ENCODE peak calls at places on chromosomes 13 and 19, in eight cellular contexts. O is OCI-LY7, U is hepatocyte, E is neural progenitor cell, G is GM23338, H is GM23248, F is MM.1S, T is SK-N-SH. P is an unnamed sample.
A peak's percentile ranks its signal among the peaks of the same experiment; 100 is the strongest.

GRCh38 chr19:41850381-41850780 is 5.5 kb downstream of the DMRTC2 start:
- DNase-seq in O (no peak), F (no peak), H (no peak), G (no peak), T (no peak), U (no peak), E (no peak), P (no peak)

GRCh38 chr19:36258028-36258875 is 43.3 kb downstream of the ZNF146 start:
- DNase-seq in H (no peak), F (no peak), T (peak; percentile 14), E (no peak), U (no peak), G (no peak), O (no peak), P (no peak)

GRCh38 chr13:50685491-50685890 is 158.0 kb downstream of the DLEU7 start:
- DNase-seq in U (no peak), T (no peak), H (peak; percentile 40), G (peak; percentile 44), F (no peak), E (peak; percentile 58), O (no peak), P (peak; percentile 30)

GRCh38 chr19:13963603-13964105 is 11.3 kb downstream of the DCAF15 start:
- DNase-seq in U (peak; percentile 2), F (no peak), O (no peak), E (no peak), G (peak; percentile 82), T (no peak), H (no peak), P (no peak)

GRCh38 chr19:32018014-32018413 is 327.4 kb upstream of the ZNF507 start:
- DNase-seq in O (no peak), H (peak; percentile 85), G (no peak), E (no peak), T (no peak), U (peak; percentile 49), F (no peak), P (no peak)

GRCh38 chr13:34207334-34207733 is 389.4 kb downstream of the RFC3 start:
- DNase-seq in U (peak; percentile 43), H (peak; percentile 91), G (no peak), E (no peak), T (no peak), F (no peak), O (no peak), P (peak; percentile 69)

GRCh38 chr19:11612816-11613511 is 15.7 kb downstream of the ZNF627 start:
- DNase-seq in E (no peak), U (no peak), T (no peak), H (peak; percentile 38), G (peak; percentile 75), O (peak; percentile 20), F (no peak), P (no peak)

GRCh38 chr13:101545521-101545920 is 93.0 kb downstream of the ITGBL1 start:
- DNase-seq in H (peak; percentile 46), T (no peak), O (no peak), G (no peak), E (no peak), F (no peak), U (no peak), P (peak; percentile 46)

GRCh38 chr13:52776726-52777125 is 37.1 kb upstream of the CNMD start:
- DNase-seq in O (no peak), E (no peak), G (peak; percentile 24), U (no peak), H (no peak), T (no peak), F (no peak), P (no peak)

GRCh38 chr13:38657191-38657590 is 29.7 kb upstream of the FREM2 start:
- DNase-seq in O (no peak), F (no peak), G (no peak), H (peak; percentile 65), E (no peak), U (no peak), T (no peak), P (peak; percentile 11)

GRCh38 chr19:27860309-27860934 is 1352.5 kb downstream of the UQCRFS1 start:
- DNase-seq in F (peak; percentile 54), H (no peak), U (no peak), G (no peak), T (no peak), O (no peak), E (no peak), P (no peak)

GRCh38 chr13:110575322-110576069 is 14.0 kb upstream of the RAB20 start:
- DNase-seq in U (no peak), T (peak; percentile 44), E (peak; percentile 18), H (peak; percentile 39), O (no peak), F (no peak), G (no peak), P (no peak)

GRCh38 chr13:66981912-66982311 is 248.2 kb downstream of the PCDH9 start:
- DNase-seq in G (no peak), U (no peak), H (no peak), E (no peak), O (no peak), F (no peak), T (no peak), P (no peak)

GRCh38 chr19:4172861-4173473 is 9.4 kb downstream of the SIRT6 start:
- DNase-seq in O (no peak), G (peak; percentile 90), T (peak; percentile 84), F (peak; percentile 49), U (peak; percentile 88), H (peak; percentile 69), E (peak; percentile 92), P (peak; percentile 24)

GRCh38 chr13:97308735-97309429 is 86.7 kb downstream of the MBNL2 start:
- DNase-seq in O (no peak), F (no peak), H (peak; percentile 38), T (no peak), G (no peak), E (no peak), U (no peak), P (peak; percentile 44)

GRCh38 chr13:95707442-95708389 is 30.8 kb downstream of the DNAJC3 start:
- DNase-seq in F (peak; percentile 5), H (no peak), G (no peak), O (no peak), T (no peak), U (no peak), E (no peak), P (no peak)

GRCh38 chr13:75685239-75685697 is 49.1 kb downstream of the LMO7 start:
- DNase-seq in U (no peak), T (no peak), G (peak; percentile 57), O (no peak), H (peak; percentile 92), E (peak; percentile 49), F (no peak), P (peak; percentile 71)

GRCh38 chr13:110758195-110758594 is 44.7 kb downstream of the ING1 start:
- DNase-seq in E (no peak), G (no peak), F (no peak), T (no peak), U (no peak), O (no peak), H (peak; percentile 52), P (peak; percentile 23)

GRCh38 chr19:49210108-49210900 is 52.7 kb downstream of the TRPM4 start:
- DNase-seq in T (peak; percentile 69), U (peak; percentile 62), G (peak; percentile 98), O (peak; percentile 61), E (peak; percentile 94), H (peak; percentile 55), F (no peak), P (peak; percentile 22)

GRCh38 chr13:77386880-77387606 is 60.1 kb upstream of the MYCBP2 start:
- DNase-seq in O (no peak), G (no peak), T (no peak), H (peak; percentile 84), F (no peak), E (no peak), U (no peak), P (peak; percentile 76)
- TF ChIP-seq EZH2phosphoT487 in O (no peak), G (no peak), T (no peak), H (no peak), F (no peak), E (no peak), U (no peak), P (no peak)

GRCh38 chr19:1910169-1910568 is 5.0 kb downstream of the ADAT3 start:
- DNase-seq in U (no peak), F (no peak), T (peak; percentile 90), H (peak; percentile 68), O (no peak), G (no peak), E (no peak), P (no peak)
- H3K79me2 ChIP-seq in U (peaks cover 89% of the 10 kb centered on the region), F (peaks cover 94% of the 10 kb centered on the region), T (peaks cover 92% of the 10 kb centered on the region), H (peaks cover 84% of the 10 kb centered on the region), O (peaks cover 48% of the 10 kb centered on the region), G (peaks cover 76% of the 10 kb centered on the region), E (peaks cover 96% of the 10 kb centered on the region), P (peaks cover 68% of the 10 kb centered on the region)

GRCh38 chr13:41199061-41199460 is 4.7 kb upstream of the KBTBD7 start:
- DNase-seq in G (no peak), O (no peak), T (no peak), H (no peak), F (no peak), U (no peak), E (no peak), P (no peak)

GRCh38 chr13:41193919-41194824 is at the start of gene KBTBD7:
- DNase-seq in E (peak; percentile 95), U (peak; percentile 96), H (peak; percentile 99), T (peak; percentile 90), G (peak; percentile 98), O (peak; percentile 87), F (peak; percentile 81), P (peak; percentile 89)

GRCh38 chr13:41196011-41196410 is 1.6 kb upstream of the KBTBD7 start:
- DNase-seq in H (no peak), E (no peak), O (no peak), G (no peak), T (peak; percentile 22), F (no peak), U (no peak), P (no peak)

GRCh38 chr13:41199526-41199925 is 5.2 kb upstream of the KBTBD7 start:
- DNase-seq in F (no peak), E (no peak), G (no peak), U (no peak), H (no peak), O (peak; percentile 42), T (no peak), P (no peak)

GRCh38 chr13:41196620-41197019 is 2.3 kb upstream of the KBTBD7 start:
- DNase-seq in F (no peak), U (no peak), E (no peak), O (peak; percentile 23), H (peak; percentile 14), T (no peak), G (peak; percentile 42), P (peak; percentile 48)
- TF ChIP-seq EZH2phosphoT487 in F (no peak), U (no peak), E (no peak), O (no peak), H (no peak), T (no peak), G (no peak), P (no peak)

GRCh38 chr13:46603165-46603603 is 50.2 kb downstream of the LRCH1 start:
- DNase-seq in H (peak; percentile 39), E (peak; percentile 30), T (no peak), U (no peak), F (no peak), G (peak; percentile 55), O (peak; percentile 53), P (peak; percentile 11)

GRCh38 chr13:46598820-46599180 is 45.8 kb downstream of the LRCH1 start:
- DNase-seq in H (no peak), T (no peak), U (no peak), G (no peak), F (peak; percentile 28), O (no peak), E (no peak), P (no peak)

GRCh38 chr13:46598140-46598819 is 45.3 kb downstream of the LRCH1 start:
- DNase-seq in U (no peak), O (peak; percentile 89), F (peak; percentile 50), G (no peak), E (no peak), H (no peak), T (no peak), P (no peak)

GRCh38 chr13:46602531-46602930 is 49.6 kb downstream of the LRCH1 start:
- DNase-seq in E (no peak), U (no peak), G (no peak), T (no peak), H (no peak), F (no peak), O (no peak), P (no peak)

GRCh38 chr13:46600943-46601311 is 48.0 kb downstream of the LRCH1 start:
- DNase-seq in O (no peak), H (no peak), T (no peak), E (no peak), F (no peak), G (no peak), U (no peak), P (no peak)
- H3K79me2 ChIP-seq in O (peaks cover 98% of the 10 kb centered on the region), H (peaks cover 99% of the 10 kb centered on the region), T (peaks cover 95% of the 10 kb centered on the region), E (no peaks in the 10 kb centered on the region), F (peaks cover 52% of the 10 kb centered on the region), G (peaks cover 49% of the 10 kb centered on the region), U (peaks cover 98% of the 10 kb centered on the region), P (peaks cover 63% of the 10 kb centered on the region)